ENCODE peak calls at places on chromosomes 12 and 14, in eight cellular contexts. I, H, Q, G, B, P, V and M are unnamed samples.
A peak's percentile ranks its signal among the peaks of the same experiment; 100 is the strongest.

GRCh38 chr12:56528836-56529235 is 7.2 kb downstream of the RBMS2 start:
- DNase-seq in I (no peak), H (no peak), Q (no peak), G (no peak), B (no peak), P (no peak), V (no peak), M (no peak)

GRCh38 chr14:56805201-56805991 is 4.9 kb downstream of the OTX2 start:
- DNase-seq in I (no peak), H (no peak), Q (no peak), G (no peak), B (no peak), P (no peak), V (no peak), M (no peak)

GRCh38 chr14:20400965-20401593 is 12.2 kb downstream of the TEP1 start:
- DNase-seq in I (no peak), H (no peak), Q (peak; percentile 60), G (no peak), B (no peak), P (peak; percentile 42), V (peak; percentile 31), M (no peak)

GRCh38 chr12:127172857-127173256 is 1094.1 kb upstream of the TMEM132C start:
- DNase-seq in I (no peak), H (no peak), Q (no peak), G (no peak), B (no peak), P (no peak), V (no peak), M (no peak)

GRCh38 chr14:90726656-90727055 is 89.6 kb downstream of the TTC7B start:
- DNase-seq in I (peak; percentile 41), H (no peak), Q (peak; percentile 65), G (peak; percentile 15), B (no peak), P (peak; percentile 53), V (no peak), M (no peak)

GRCh38 chr12:64782181-64782580 is 23.0 kb upstream of the GNS start:
- DNase-seq in I (no peak), H (no peak), Q (no peak), G (no peak), B (no peak), P (no peak), V (peak; percentile 63), M (no peak)

GRCh38 chr14:72516936-72517408 is 376.9 kb downstream of the DPF3 start:
- DNase-seq in I (peak; percentile 86), H (peak; percentile 59), Q (peak; percentile 85), G (peak; percentile 23), B (peak; percentile 27), P (peak; percentile 70), V (peak; percentile 86), M (peak; percentile 5)

GRCh38 chr12:57726151-57726883 is 12.2 kb downstream of the AGAP2 start:
- DNase-seq in I (peak; percentile 74), H (peak; percentile 43), Q (peak; percentile 95), G (peak; percentile 19), B (peak; percentile 62), P (peak; percentile 95), V (peak; percentile 90), M (peak; percentile 82)